ENCODE peak calls at places on chromosomes 4 and X, in seven cellular contexts. One of them, this sample, is unnamed.
A peak's percentile ranks its signal among the peaks of the same experiment; 100 is the strongest.

GRCh38 chr4:52572936-52573485 is 86.1 kb downstream of the USP46 start:
- DNase-seq in left lung: no peak
- DNase-seq in GM23248: peak; percentile 80
- DNase-seq in heart right ventricle: no peak
- DNase-seq in aorta: no peak
- DNase-seq in pancreas: no peak
- DNase-seq in H9: no peak
- DNase-seq in this sample: no peak

GRCh38 chrX:153875391-153876111 is 10.4 kb downstream of the L1CAM start:
- DNase-seq in left lung: peak; percentile 86
- DNase-seq in GM23248: peak; percentile 43
- DNase-seq in heart right ventricle: peak; percentile 52
- DNase-seq in aorta: peak; percentile 88
- DNase-seq in pancreas: peak; percentile 83
- DNase-seq in H9: peak; percentile 76
- DNase-seq in this sample: peak; percentile 49

GRCh38 chr4:173413043-173413442 is 14.1 kb upstream of the SCRG1 start:
- DNase-seq in left lung: no peak
- DNase-seq in GM23248: peak; percentile 22
- DNase-seq in heart right ventricle: no peak
- DNase-seq in aorta: no peak
- DNase-seq in pancreas: no peak
- DNase-seq in H9: no peak
- DNase-seq in this sample: no peak

GRCh38 chrX:3520987-3521875 is 174.8 kb upstream of the MXRA5 start:
- DNase-seq in left lung: no peak
- DNase-seq in GM23248: peak; percentile 45
- DNase-seq in heart right ventricle: no peak
- DNase-seq in aorta: no peak
- DNase-seq in pancreas: no peak
- DNase-seq in H9: no peak
- DNase-seq in this sample: no peak

GRCh38 chrX:56733459-56734046 is 4.5 kb downstream of the NBDY start:
- DNase-seq in left lung: no peak
- DNase-seq in GM23248: peak; percentile 48
- DNase-seq in heart right ventricle: no peak
- DNase-seq in aorta: no peak
- DNase-seq in pancreas: no peak
- DNase-seq in H9: no peak
- DNase-seq in this sample: peak; percentile 67

GRCh38 chrX:18888281-18888680 is 95.6 kb downstream of the PHKA2 start:
- DNase-seq in left lung: no peak
- DNase-seq in GM23248: no peak
- DNase-seq in heart right ventricle: no peak
- DNase-seq in aorta: no peak
- DNase-seq in pancreas: no peak
- DNase-seq in H9: no peak
- DNase-seq in this sample: no peak

GRCh38 chrX:12805333-12805732 is 14.1 kb downstream of the PRPS2 start:
- DNase-seq in left lung: no peak
- DNase-seq in GM23248: no peak
- DNase-seq in heart right ventricle: no peak
- DNase-seq in aorta: no peak
- DNase-seq in pancreas: no peak
- DNase-seq in H9: no peak
- DNase-seq in this sample: peak; percentile 28

GRCh38 chr4:7666011-7666410 is 231.3 kb upstream of the PSAPL1 start:
- DNase-seq in left lung: no peak
- DNase-seq in GM23248: no peak
- DNase-seq in heart right ventricle: no peak
- DNase-seq in aorta: peak; percentile 38
- DNase-seq in pancreas: no peak
- DNase-seq in H9: no peak
- DNase-seq in this sample: no peak

GRCh38 chr4:139734201-139734874 is 68.7 kb downstream of the MGST2 start:
- DNase-seq in left lung: no peak
- DNase-seq in GM23248: peak; percentile 78
- DNase-seq in heart right ventricle: no peak
- DNase-seq in aorta: no peak
- DNase-seq in pancreas: no peak
- DNase-seq in H9: no peak
- DNase-seq in this sample: no peak

GRCh38 chr4:140085062-140085622 is 68.8 kb downstream of the MAML3 start:
- DNase-seq in left lung: no peak
- DNase-seq in GM23248: no peak
- DNase-seq in heart right ventricle: no peak
- DNase-seq in aorta: no peak
- DNase-seq in pancreas: no peak
- DNase-seq in H9: no peak
- DNase-seq in this sample: no peak

GRCh38 chr4:108433832-108434231 is 186.5 kb upstream of the RPL34 start:
- DNase-seq in left lung: no peak
- DNase-seq in GM23248: peak; percentile 59
- DNase-seq in heart right ventricle: no peak
- DNase-seq in aorta: no peak
- DNase-seq in pancreas: no peak
- DNase-seq in H9: no peak
- DNase-seq in this sample: peak; percentile 25

GRCh38 chr4:2261853-2262144 is at the start of gene MXD4:
- DNase-seq in left lung: no peak
- DNase-seq in GM23248: no peak
- DNase-seq in heart right ventricle: no peak
- DNase-seq in aorta: no peak
- DNase-seq in pancreas: no peak
- DNase-seq in H9: no peak
- DNase-seq in this sample: no peak

GRCh38 chr4:2262145-2262943 is 435 bp upstream of the MXD4 start:
- DNase-seq in left lung: peak; percentile 100
- DNase-seq in GM23248: peak; percentile 100
- DNase-seq in heart right ventricle: peak; percentile 99
- DNase-seq in aorta: peak; percentile 100
- DNase-seq in pancreas: peak; percentile 100
- DNase-seq in H9: peak; percentile 99
- DNase-seq in this sample: peak; percentile 98

GRCh38 chr4:2263701-2264321 is 1.9 kb upstream of the MXD4 start:
- DNase-seq in left lung: peak; percentile 53
- DNase-seq in GM23248: no peak
- DNase-seq in heart right ventricle: no peak
- DNase-seq in aorta: peak; percentile 59
- DNase-seq in pancreas: peak; percentile 32
- DNase-seq in H9: no peak
- DNase-seq in this sample: no peak

GRCh38 chr4:2261110-2261852 is 628 bp downstream of the MXD4 start:
- DNase-seq in left lung: peak; percentile 94
- DNase-seq in GM23248: peak; percentile 87
- DNase-seq in heart right ventricle: peak; percentile 58
- DNase-seq in aorta: peak; percentile 89
- DNase-seq in pancreas: peak; percentile 86
- DNase-seq in H9: no peak
- DNase-seq in this sample: peak; percentile 62

GRCh38 chr4:2262944-2263250 is 988 bp upstream of the MXD4 start:
- DNase-seq in left lung: no peak
- DNase-seq in GM23248: no peak
- DNase-seq in heart right ventricle: no peak
- DNase-seq in aorta: no peak
- DNase-seq in pancreas: no peak
- DNase-seq in H9: no peak
- DNase-seq in this sample: no peak
- H3K4me1 ChIP-seq in left lung: peaks cover 32% of the 10 kb centered on the region
- H3K4me1 ChIP-seq in GM23248: peaks cover 16% of the 10 kb centered on the region
- H3K4me1 ChIP-seq in heart right ventricle: peaks cover 47% of the 10 kb centered on the region
- H3K4me1 ChIP-seq in aorta: no peaks in the 10 kb centered on the region
- H3K4me1 ChIP-seq in pancreas: no peaks in the 10 kb centered on the region
- H3K4me1 ChIP-seq in H9: peaks cover 2% of the 10 kb centered on the region
- H3K4me1 ChIP-seq in this sample: peaks cover 10% of the 10 kb centered on the region

DNA sequence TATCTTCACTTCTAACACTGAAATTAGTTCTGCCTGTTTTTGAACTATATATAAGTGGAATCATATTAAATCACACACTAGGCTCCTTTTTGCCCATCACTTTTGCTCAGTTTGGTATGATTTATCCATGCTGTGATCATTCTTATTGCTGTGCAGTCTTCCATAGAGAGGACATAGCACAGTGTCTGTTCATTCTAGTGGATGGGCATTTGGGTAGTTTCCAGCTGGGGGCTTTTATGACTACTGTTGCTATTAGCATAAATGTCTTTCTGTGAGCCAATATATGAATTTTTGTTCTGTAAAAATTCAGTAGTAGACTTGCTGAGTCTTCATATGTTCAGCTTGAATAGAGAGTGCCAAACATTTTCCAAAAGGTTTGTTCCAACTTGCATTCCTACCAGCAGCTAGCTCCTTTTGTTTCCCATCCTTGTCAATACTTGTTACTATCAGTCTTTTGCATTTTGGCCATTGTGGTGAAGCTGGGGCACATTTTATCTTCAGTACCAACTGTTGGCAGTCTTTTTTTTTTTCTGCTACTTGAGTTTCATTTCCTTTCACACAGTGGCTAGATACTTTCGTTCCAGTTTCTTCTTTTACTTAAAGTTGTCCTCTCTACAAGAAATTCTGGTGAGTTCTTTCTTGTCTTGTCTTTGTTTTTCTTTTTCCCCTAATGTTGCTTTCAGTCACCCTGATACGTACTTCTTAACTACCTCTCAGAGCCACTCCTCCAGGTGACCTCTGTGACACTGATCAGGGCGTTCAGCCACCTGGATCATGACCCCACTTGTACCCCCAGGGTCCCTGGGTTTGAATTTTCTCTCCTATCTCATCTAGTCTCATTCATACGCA is 87.0 kb downstream of the ANXA3 start:
- DNase-seq in left lung: no peak
- DNase-seq in GM23248: no peak
- DNase-seq in heart right ventricle: no peak
- DNase-seq in aorta: no peak
- DNase-seq in pancreas: no peak
- DNase-seq in H9: no peak
- DNase-seq in this sample: no peak
- H3K4me1 ChIP-seq in left lung: peaks cover 3% of the 10 kb centered on the region
- H3K4me1 ChIP-seq in GM23248: peaks cover 10% of the 10 kb centered on the region
- H3K4me1 ChIP-seq in heart right ventricle: peaks cover 22% of the 10 kb centered on the region
- H3K4me1 ChIP-seq in aorta: no peaks in the 10 kb centered on the region
- H3K4me1 ChIP-seq in pancreas: no peaks in the 10 kb centered on the region
- H3K4me1 ChIP-seq in H9: no peaks in the 10 kb centered on the region
- H3K4me1 ChIP-seq in this sample: no peaks in the 10 kb centered on the region

GRCh38 chrX:119686087-119686639 is 6.8 kb downstream of the SEPTIN6 start:
- DNase-seq in left lung: no peak
- DNase-seq in GM23248: peak; percentile 57
- DNase-seq in heart right ventricle: no peak
- DNase-seq in aorta: no peak
- DNase-seq in pancreas: no peak
- DNase-seq in H9: no peak
- DNase-seq in this sample: no peak

GRCh38 chrX:119687661-119688413 is 5.1 kb downstream of the SEPTIN6 start:
- DNase-seq in left lung: no peak
- DNase-seq in GM23248: peak; percentile 66
- DNase-seq in heart right ventricle: no peak
- DNase-seq in aorta: no peak
- DNase-seq in pancreas: no peak
- DNase-seq in H9: no peak
- DNase-seq in this sample: no peak

GRCh38 chrX:119685225-119686066 is 7.5 kb downstream of the SEPTIN6 start:
- DNase-seq in left lung: no peak
- DNase-seq in GM23248: peak; percentile 60
- DNase-seq in heart right ventricle: peak; percentile 28
- DNase-seq in aorta: no peak
- DNase-seq in pancreas: no peak
- DNase-seq in H9: no peak
- DNase-seq in this sample: no peak

GRCh38 chrX:119682019-119682989 is 10.7 kb downstream of the SEPTIN6 start:
- DNase-seq in left lung: no peak
- DNase-seq in GM23248: no peak
- DNase-seq in heart right ventricle: no peak
- DNase-seq in aorta: no peak
- DNase-seq in pancreas: no peak
- DNase-seq in H9: no peak
- DNase-seq in this sample: no peak

GRCh38 chrX:119684916-119685224 is 8.1 kb downstream of the SEPTIN6 start:
- DNase-seq in left lung: no peak
- DNase-seq in GM23248: peak; percentile 47
- DNase-seq in heart right ventricle: no peak
- DNase-seq in aorta: no peak
- DNase-seq in pancreas: no peak
- DNase-seq in H9: no peak
- DNase-seq in this sample: no peak
- H3K4me1 ChIP-seq in left lung: no peaks in the 10 kb centered on the region
- H3K4me1 ChIP-seq in GM23248: peaks cover 33% of the 10 kb centered on the region
- H3K4me1 ChIP-seq in heart right ventricle: peaks cover 73% of the 10 kb centered on the region
- H3K4me1 ChIP-seq in aorta: no peaks in the 10 kb centered on the region
- H3K4me1 ChIP-seq in pancreas: no peaks in the 10 kb centered on the region
- H3K4me1 ChIP-seq in H9: no peaks in the 10 kb centered on the region
- H3K4me1 ChIP-seq in this sample: no peaks in the 10 kb centered on the region

GRCh38 chr4:119025440-119025839 is 110.2 kb upstream of the MYOZ2 start:
- DNase-seq in left lung: no peak
- DNase-seq in GM23248: peak; percentile 84
- DNase-seq in heart right ventricle: no peak
- DNase-seq in aorta: peak; percentile 77
- DNase-seq in pancreas: no peak
- DNase-seq in H9: no peak
- DNase-seq in this sample: peak; percentile 66

GRCh38 chr4:119026662-119027444 is 108.8 kb upstream of the MYOZ2 start:
- DNase-seq in left lung: no peak
- DNase-seq in GM23248: peak; percentile 12
- DNase-seq in heart right ventricle: no peak
- DNase-seq in aorta: peak; percentile 76
- DNase-seq in pancreas: no peak
- DNase-seq in H9: peak; percentile 38
- DNase-seq in this sample: no peak

GRCh38 chr4:119027815-119028214 is 107.8 kb upstream of the MYOZ2 start:
- DNase-seq in left lung: no peak
- DNase-seq in GM23248: no peak
- DNase-seq in heart right ventricle: no peak
- DNase-seq in aorta: no peak
- DNase-seq in pancreas: no peak
- DNase-seq in H9: no peak
- DNase-seq in this sample: no peak

GRCh38 chr4:119024102-119024501 is 111.5 kb upstream of the MYOZ2 start:
- DNase-seq in left lung: no peak
- DNase-seq in GM23248: no peak
- DNase-seq in heart right ventricle: no peak
- DNase-seq in aorta: no peak
- DNase-seq in pancreas: no peak
- DNase-seq in H9: no peak
- DNase-seq in this sample: no peak

DNA sequence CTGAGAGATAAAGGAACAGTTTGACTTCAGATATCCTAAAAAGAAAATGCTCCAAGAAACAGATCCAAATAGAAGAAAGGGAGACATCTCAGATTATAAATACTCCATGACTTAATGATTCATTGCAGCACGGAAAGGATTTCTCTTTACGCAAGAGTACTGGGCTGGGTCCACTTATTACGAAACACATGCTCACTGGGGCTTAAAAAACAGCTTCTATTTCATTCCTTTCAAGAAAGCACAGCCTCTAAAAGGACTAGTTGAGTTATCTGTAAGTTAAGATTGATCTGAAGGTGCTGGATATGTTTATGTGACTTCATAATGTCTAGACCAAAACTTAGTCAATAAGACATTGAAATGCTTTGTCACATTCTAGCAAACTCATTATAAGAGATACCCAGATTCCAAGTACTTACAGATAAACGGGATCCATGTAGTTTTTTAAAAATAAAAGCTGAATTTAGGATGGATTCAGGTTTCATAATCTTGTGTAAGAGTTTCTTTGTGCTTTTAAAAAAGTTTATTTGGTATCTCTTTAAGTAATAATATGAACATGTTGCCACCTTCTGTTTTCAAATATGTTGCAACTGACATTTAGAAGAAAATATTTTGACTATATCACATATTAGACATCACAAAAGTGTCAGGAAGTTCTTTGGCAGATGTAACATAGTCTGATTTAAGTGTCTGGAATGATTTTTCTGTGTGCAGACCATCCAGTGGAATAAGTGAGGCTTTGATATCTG is 109.5 kb upstream of the MYOZ2 start:
- DNase-seq in left lung: no peak
- DNase-seq in GM23248: peak; percentile 91
- DNase-seq in heart right ventricle: no peak
- DNase-seq in aorta: no peak
- DNase-seq in pancreas: no peak
- DNase-seq in H9: no peak
- DNase-seq in this sample: no peak
- H3K4me1 ChIP-seq in left lung: no peaks in the 10 kb centered on the region
- H3K4me1 ChIP-seq in GM23248: peaks cover 47% of the 10 kb centered on the region
- H3K4me1 ChIP-seq in heart right ventricle: peaks cover 46% of the 10 kb centered on the region
- H3K4me1 ChIP-seq in aorta: peaks cover 4% of the 10 kb centered on the region
- H3K4me1 ChIP-seq in pancreas: peaks cover 13% of the 10 kb centered on the region
- H3K4me1 ChIP-seq in H9: no peaks in the 10 kb centered on the region
- H3K4me1 ChIP-seq in this sample: no peaks in the 10 kb centered on the region